ENCODE peak calls at places on chromosomes 11 and 22, in six cellular contexts. One of them, this sample, is unnamed.

GRCh38 chr11:107898270-107898669 is 30.0 kb upstream of the RAB39A start:
- DNase-seq in GF-D8: peak
- DNase-seq in stimulated activated CD4-positive, alpha-beta T cell treated with anti-CD3 and anti-CD28 coated beads, Interleukin-1b, Interleukin-23, amount 100 ng/mL, for 24 hours: no peak
- DNase-seq in A549: peak
- DNase-seq in non-pigmented ciliary epithelial cell: peak
- DNase-seq in HFF-Myc: peak
- DNase-seq in this sample: peak

GRCh38 chr22:31250740-31251330 is 38.7 kb downstream of the LIMK2 start:
- DNase-seq in HFF-Myc: no peak
- DNase-seq in stimulated activated CD4-positive, alpha-beta T cell treated with anti-CD3 and anti-CD28 coated beads, Interleukin-1b, Interleukin-23, amount 100 ng/mL, for 24 hours: no peak
- DNase-seq in A549: no peak
- DNase-seq in non-pigmented ciliary epithelial cell: no peak
- DNase-seq in GF-D8: no peak
- DNase-seq in this sample: no peak

GRCh38 chr11:2380807-2381350 is 3.8 kb downstream of the CD81 start:
- DNase-seq in A549: no peak
- DNase-seq in stimulated activated CD4-positive, alpha-beta T cell treated with anti-CD3 and anti-CD28 coated beads, Interleukin-1b, Interleukin-23, amount 100 ng/mL, for 24 hours: no peak
- DNase-seq in non-pigmented ciliary epithelial cell: no peak
- DNase-seq in GF-D8: no peak
- DNase-seq in HFF-Myc: no peak
- DNase-seq in this sample: no peak

GRCh38 chr22:17969732-17970131 is 54.6 kb downstream of the MICAL3 start:
- DNase-seq in stimulated activated CD4-positive, alpha-beta T cell treated with anti-CD3 and anti-CD28 coated beads, Interleukin-1b, Interleukin-23, amount 100 ng/mL, for 24 hours: no peak
- DNase-seq in HFF-Myc: no peak
- DNase-seq in non-pigmented ciliary epithelial cell: peak
- DNase-seq in A549: peak
- DNase-seq in GF-D8: no peak
- DNase-seq in this sample: peak

GRCh38 chr11:36478700-36479329 is 31.3 kb downstream of the TRAF6 start:
- DNase-seq in stimulated activated CD4-positive, alpha-beta T cell treated with anti-CD3 and anti-CD28 coated beads, Interleukin-1b, Interleukin-23, amount 100 ng/mL, for 24 hours: no peak
- DNase-seq in A549: peak
- DNase-seq in GF-D8: no peak
- DNase-seq in HFF-Myc: peak
- DNase-seq in non-pigmented ciliary epithelial cell: no peak
- DNase-seq in this sample: peak

GRCh38 chr22:38041760-38042584 is 15.2 kb upstream of the PICK1 start:
- DNase-seq in non-pigmented ciliary epithelial cell: no peak
- DNase-seq in A549: no peak
- DNase-seq in stimulated activated CD4-positive, alpha-beta T cell treated with anti-CD3 and anti-CD28 coated beads, Interleukin-1b, Interleukin-23, amount 100 ng/mL, for 24 hours: no peak
- DNase-seq in GF-D8: peak
- DNase-seq in HFF-Myc: no peak
- DNase-seq in this sample: no peak

GRCh38 chr22:43440556-43440955 is 28.7 kb downstream of the MPPED1 start:
- DNase-seq in stimulated activated CD4-positive, alpha-beta T cell treated with anti-CD3 and anti-CD28 coated beads, Interleukin-1b, Interleukin-23, amount 100 ng/mL, for 24 hours: no peak
- DNase-seq in GF-D8: no peak
- DNase-seq in A549: no peak
- DNase-seq in non-pigmented ciliary epithelial cell: no peak
- DNase-seq in HFF-Myc: no peak
- DNase-seq in this sample: no peak

GRCh38 chr22:28015676-28016601 is 96.9 kb upstream of the PITPNB start:
- DNase-seq in A549: no peak
- DNase-seq in GF-D8: no peak
- DNase-seq in non-pigmented ciliary epithelial cell: no peak
- DNase-seq in HFF-Myc: no peak
- DNase-seq in stimulated activated CD4-positive, alpha-beta T cell treated with anti-CD3 and anti-CD28 coated beads, Interleukin-1b, Interleukin-23, amount 100 ng/mL, for 24 hours: no peak
- DNase-seq in this sample: no peak

GRCh38 chr11:102276302-102277182 is 40.7 kb upstream of the BIRC3 start:
- DNase-seq in GF-D8: no peak
- DNase-seq in HFF-Myc: peak
- DNase-seq in stimulated activated CD4-positive, alpha-beta T cell treated with anti-CD3 and anti-CD28 coated beads, Interleukin-1b, Interleukin-23, amount 100 ng/mL, for 24 hours: no peak
- DNase-seq in A549: no peak
- DNase-seq in non-pigmented ciliary epithelial cell: no peak
- DNase-seq in this sample: peak

GRCh38 chr11:65432133-65432650 is 9.6 kb downstream of the NEAT1 start:
- DNase-seq in non-pigmented ciliary epithelial cell: no peak
- DNase-seq in GF-D8: no peak
- DNase-seq in stimulated activated CD4-positive, alpha-beta T cell treated with anti-CD3 and anti-CD28 coated beads, Interleukin-1b, Interleukin-23, amount 100 ng/mL, for 24 hours: no peak
- DNase-seq in HFF-Myc: no peak
- DNase-seq in A549: no peak
- DNase-seq in this sample: no peak

GRCh38 chr11:58770627-58771457 is 39.1 kb upstream of the GLYAT start:
- DNase-seq in A549: no peak
- DNase-seq in HFF-Myc: peak
- DNase-seq in stimulated activated CD4-positive, alpha-beta T cell treated with anti-CD3 and anti-CD28 coated beads, Interleukin-1b, Interleukin-23, amount 100 ng/mL, for 24 hours: no peak
- DNase-seq in GF-D8: no peak
- DNase-seq in non-pigmented ciliary epithelial cell: no peak
- DNase-seq in this sample: no peak

GRCh38 chr22:23225724-23226496 is 45.6 kb downstream of the BCR start:
- DNase-seq in GF-D8: no peak
- DNase-seq in non-pigmented ciliary epithelial cell: no peak
- DNase-seq in stimulated activated CD4-positive, alpha-beta T cell treated with anti-CD3 and anti-CD28 coated beads, Interleukin-1b, Interleukin-23, amount 100 ng/mL, for 24 hours: no peak
- DNase-seq in A549: peak
- DNase-seq in HFF-Myc: no peak
- DNase-seq in this sample: no peak

GRCh38 chr11:91819743-91820142 is 404.9 kb upstream of the FAT3 start:
- DNase-seq in GF-D8: no peak
- DNase-seq in HFF-Myc: no peak
- DNase-seq in A549: no peak
- DNase-seq in non-pigmented ciliary epithelial cell: no peak
- DNase-seq in stimulated activated CD4-positive, alpha-beta T cell treated with anti-CD3 and anti-CD28 coated beads, Interleukin-1b, Interleukin-23, amount 100 ng/mL, for 24 hours: no peak
- DNase-seq in this sample: no peak

GRCh38 chr22:47157093-47157420 is 394.6 kb downstream of the TBC1D22A start:
- DNase-seq in A549: no peak
- DNase-seq in HFF-Myc: no peak
- DNase-seq in non-pigmented ciliary epithelial cell: no peak
- DNase-seq in stimulated activated CD4-positive, alpha-beta T cell treated with anti-CD3 and anti-CD28 coated beads, Interleukin-1b, Interleukin-23, amount 100 ng/mL, for 24 hours: no peak
- DNase-seq in GF-D8: no peak
- DNase-seq in this sample: no peak

GRCh38 chr22:32987081-32987631 is 71.0 kb downstream of the SYN3 start:
- DNase-seq in A549: no peak
- DNase-seq in non-pigmented ciliary epithelial cell: peak
- DNase-seq in GF-D8: no peak
- DNase-seq in HFF-Myc: no peak
- DNase-seq in stimulated activated CD4-positive, alpha-beta T cell treated with anti-CD3 and anti-CD28 coated beads, Interleukin-1b, Interleukin-23, amount 100 ng/mL, for 24 hours: no peak
- DNase-seq in this sample: peak

GRCh38 chr11:76161261-76161961 is 44.9 kb downstream of the WNT11 start:
- DNase-seq in non-pigmented ciliary epithelial cell: no peak
- DNase-seq in stimulated activated CD4-positive, alpha-beta T cell treated with anti-CD3 and anti-CD28 coated beads, Interleukin-1b, Interleukin-23, amount 100 ng/mL, for 24 hours: no peak
- DNase-seq in A549: no peak
- DNase-seq in GF-D8: no peak
- DNase-seq in HFF-Myc: peak
- DNase-seq in this sample: no peak

GRCh38 chr11:83069441-83070043 is 2.2 kb downstream of the RAB30 start:
- DNase-seq in non-pigmented ciliary epithelial cell: no peak
- DNase-seq in stimulated activated CD4-positive, alpha-beta T cell treated with anti-CD3 and anti-CD28 coated beads, Interleukin-1b, Interleukin-23, amount 100 ng/mL, for 24 hours: no peak
- DNase-seq in GF-D8: no peak
- DNase-seq in A549: no peak
- DNase-seq in HFF-Myc: no peak
- DNase-seq in this sample: peak

GRCh38 chr11:77223797-77224196 is 77.7 kb downstream of the GDPD4 start:
- DNase-seq in non-pigmented ciliary epithelial cell: no peak
- DNase-seq in A549: no peak
- DNase-seq in HFF-Myc: no peak
- DNase-seq in GF-D8: no peak
- DNase-seq in stimulated activated CD4-positive, alpha-beta T cell treated with anti-CD3 and anti-CD28 coated beads, Interleukin-1b, Interleukin-23, amount 100 ng/mL, for 24 hours: no peak
- DNase-seq in this sample: no peak

GRCh38 chr22:43222281-43222680 is 35.3 kb upstream of the TTLL12 start:
- DNase-seq in stimulated activated CD4-positive, alpha-beta T cell treated with anti-CD3 and anti-CD28 coated beads, Interleukin-1b, Interleukin-23, amount 100 ng/mL, for 24 hours: no peak
- DNase-seq in HFF-Myc: no peak
- DNase-seq in non-pigmented ciliary epithelial cell: no peak
- DNase-seq in GF-D8: no peak
- DNase-seq in A549: no peak
- DNase-seq in this sample: no peak

This sample was measured in mesendoderm.